ENCODE peak calls at places on chromosomes 16 and 17, in four cellular contexts. One of them, this sample, is unnamed.

GRCh38 chr17:77372444-77373297 is 231.9 kb downstream of the SEC14L1 start:
- DNase-seq in fibroblast of lung: peak
- DNase-seq in ascending aorta: peak
- DNase-seq in CD8-positive, alpha-beta T cell: peak
- DNase-seq in this sample: no peak

GRCh38 chr16:73277066-73277465 is 229.1 kb upstream of the ZFHX3 start:
- DNase-seq in fibroblast of lung: no peak
- DNase-seq in ascending aorta: no peak
- DNase-seq in CD8-positive, alpha-beta T cell: no peak
- DNase-seq in this sample: no peak

GRCh38 chr16:19599968-19600716 is 44.6 kb downstream of the VPS35L start:
- DNase-seq in fibroblast of lung: no peak
- DNase-seq in ascending aorta: no peak
- DNase-seq in CD8-positive, alpha-beta T cell: no peak
- DNase-seq in this sample: no peak

GRCh38 chr17:76276069-76276431 is 10.9 kb downstream of the UBALD2 start:
- DNase-seq in fibroblast of lung: no peak
- DNase-seq in ascending aorta: no peak
- DNase-seq in CD8-positive, alpha-beta T cell: no peak
- DNase-seq in this sample: no peak

GRCh38 chr17:5943232-5943631 is 126.9 kb upstream of the WSCD1 start:
- DNase-seq in fibroblast of lung: no peak
- DNase-seq in ascending aorta: no peak
- DNase-seq in CD8-positive, alpha-beta T cell: no peak
- DNase-seq in this sample: no peak

GRCh38 chr17:18191071-18191667 is 7.5 kb downstream of the ALKBH5 start:
- DNase-seq in fibroblast of lung: peak
- DNase-seq in ascending aorta: no peak
- DNase-seq in CD8-positive, alpha-beta T cell: no peak
- DNase-seq in this sample: peak

GRCh38 chr16:68083861-68084503 is 1.2 kb upstream of the NFATC3 start:
- DNase-seq in fibroblast of lung: peak
- DNase-seq in ascending aorta: no peak
- DNase-seq in CD8-positive, alpha-beta T cell: no peak
- DNase-seq in this sample: no peak

GRCh38 chr17:56917559-56918296 is 3.9 kb upstream of the TRIM25 start:
- DNase-seq in fibroblast of lung: peak
- DNase-seq in ascending aorta: no peak
- DNase-seq in CD8-positive, alpha-beta T cell: no peak
- DNase-seq in this sample: no peak

GRCh38 chr16:85086347-85087291 is 25.7 kb downstream of the CIBAR2 start:
- DNase-seq in fibroblast of lung: peak
- DNase-seq in ascending aorta: peak
- DNase-seq in CD8-positive, alpha-beta T cell: peak
- DNase-seq in this sample: no peak

GRCh38 chr16:48583075-48584065 is 26.6 kb downstream of the N4BP1 start:
- DNase-seq in fibroblast of lung: no peak
- DNase-seq in ascending aorta: no peak
- DNase-seq in CD8-positive, alpha-beta T cell: no peak
- DNase-seq in this sample: no peak

GRCh38 chr17:63040816-63041215 is 74.8 kb downstream of the TANC2 start:
- DNase-seq in fibroblast of lung: no peak
- DNase-seq in ascending aorta: no peak
- DNase-seq in CD8-positive, alpha-beta T cell: no peak
- DNase-seq in this sample: no peak

GRCh38 chr17:82449136-82449882 is 1.2 kb downstream of the CYBC1 start:
- DNase-seq in fibroblast of lung: no peak
- DNase-seq in ascending aorta: peak
- DNase-seq in CD8-positive, alpha-beta T cell: peak
- DNase-seq in this sample: no peak

GRCh38 chr17:44361292-44362055 is 2.2 kb downstream of the FAM171A2 start:
- DNase-seq in fibroblast of lung: no peak
- DNase-seq in ascending aorta: no peak
- DNase-seq in CD8-positive, alpha-beta T cell: no peak
- DNase-seq in this sample: no peak

GRCh38 chr16:73122604-73123386 is 74.9 kb upstream of the ZFHX3 start:
- DNase-seq in fibroblast of lung: peak
- DNase-seq in ascending aorta: no peak
- DNase-seq in CD8-positive, alpha-beta T cell: no peak
- DNase-seq in this sample: no peak

GRCh38 chr16:84356591-84357116 is 11.7 kb upstream of the ATP2C2 start:
- DNase-seq in fibroblast of lung: no peak
- DNase-seq in ascending aorta: no peak
- DNase-seq in CD8-positive, alpha-beta T cell: no peak
- DNase-seq in this sample: no peak

GRCh38 chr17:933168-934083 is 46.1 kb downstream of the NXN start:
- DNase-seq in fibroblast of lung: peak
- DNase-seq in ascending aorta: no peak
- DNase-seq in CD8-positive, alpha-beta T cell: no peak
- DNase-seq in this sample: no peak